ENCODE peak calls at places on chromosomes 5 and 9, in eight cellular contexts. One of them, this sample, is unnamed. For H3K27me3, the result is how much of the 10 kb centered on the place peaks cover.

GRCh38 chr5:179128041-179128365 is 67.8 kb downstream of the ZNF354C start:
- DNase-seq in heart left ventricle: no peak
- DNase-seq in right lobe of liver: no peak
- DNase-seq in transverse colon: no peak
- DNase-seq in ovary: no peak
- DNase-seq in suprapubic skin: no peak
- DNase-seq in Peyer's patch: no peak
- DNase-seq in uterus: no peak
- DNase-seq in this sample: no peak

GRCh38 chr5:1731091-1731639 is 68.5 kb downstream of the MRPL36 start:
- DNase-seq in suprapubic skin: peak
- DNase-seq in ovary: no peak
- DNase-seq in transverse colon: no peak
- DNase-seq in uterus: no peak
- DNase-seq in Peyer's patch: no peak
- DNase-seq in heart left ventricle: peak
- DNase-seq in right lobe of liver: no peak
- DNase-seq in this sample: no peak

GRCh38 chr5:150627731-150628545 is 12.5 kb upstream of the SYNPO start:
- DNase-seq in heart left ventricle: peak
- DNase-seq in suprapubic skin: no peak
- DNase-seq in right lobe of liver: no peak
- DNase-seq in Peyer's patch: no peak
- DNase-seq in ovary: no peak
- DNase-seq in uterus: no peak
- DNase-seq in transverse colon: no peak
- DNase-seq in this sample: no peak

GRCh38 chr9:137878146-137878941 is 762 bp downstream of the CACNA1B start:
- DNase-seq in transverse colon: no peak
- DNase-seq in heart left ventricle: no peak
- DNase-seq in ovary: no peak
- DNase-seq in right lobe of liver: no peak
- DNase-seq in Peyer's patch: no peak
- DNase-seq in uterus: no peak
- DNase-seq in suprapubic skin: no peak
- DNase-seq in this sample: no peak

GRCh38 chr9:38689678-38690077 is 30.3 kb downstream of the FAM240B start:
- DNase-seq in right lobe of liver: no peak
- DNase-seq in transverse colon: no peak
- DNase-seq in Peyer's patch: no peak
- DNase-seq in uterus: peak
- DNase-seq in ovary: peak
- DNase-seq in suprapubic skin: no peak
- DNase-seq in heart left ventricle: no peak
- DNase-seq in this sample: no peak

GRCh38 chr9:85040806-85041575 is 371.5 kb downstream of the NTRK2 start:
- DNase-seq in transverse colon: no peak
- DNase-seq in Peyer's patch: no peak
- DNase-seq in heart left ventricle: no peak
- DNase-seq in uterus: no peak
- DNase-seq in ovary: no peak
- DNase-seq in right lobe of liver: no peak
- DNase-seq in suprapubic skin: no peak
- DNase-seq in this sample: no peak

GRCh38 chr5:150295741-150296486 is 6.3 kb upstream of the CAMK2A start:
- DNase-seq in ovary: no peak
- DNase-seq in heart left ventricle: no peak
- DNase-seq in Peyer's patch: no peak
- DNase-seq in uterus: no peak
- DNase-seq in transverse colon: no peak
- DNase-seq in suprapubic skin: no peak
- DNase-seq in right lobe of liver: no peak
- DNase-seq in this sample: no peak

GRCh38 chr5:100855295-100855694 is 47.8 kb downstream of the ST8SIA4 start:
- DNase-seq in transverse colon: no peak
- DNase-seq in ovary: no peak
- DNase-seq in heart left ventricle: no peak
- DNase-seq in right lobe of liver: no peak
- DNase-seq in Peyer's patch: no peak
- DNase-seq in suprapubic skin: no peak
- DNase-seq in uterus: no peak
- DNase-seq in this sample: no peak

GRCh38 chr9:37037137-37037743 is 3.2 kb upstream of the PAX5 start:
- DNase-seq in right lobe of liver: no peak
- DNase-seq in suprapubic skin: no peak
- DNase-seq in heart left ventricle: no peak
- DNase-seq in Peyer's patch: peak
- DNase-seq in uterus: no peak
- DNase-seq in transverse colon: no peak
- DNase-seq in ovary: no peak
- DNase-seq in this sample: no peak

GRCh38 chr5:164600166-164600715 is 1094.8 kb downstream of the MAT2B start:
- DNase-seq in suprapubic skin: no peak
- DNase-seq in Peyer's patch: no peak
- DNase-seq in ovary: no peak
- DNase-seq in right lobe of liver: no peak
- DNase-seq in transverse colon: no peak
- DNase-seq in heart left ventricle: no peak
- DNase-seq in uterus: no peak
- DNase-seq in this sample: no peak

GRCh38 chr5:125041798-125042197 is 295.4 kb upstream of the ZNF608 start:
- DNase-seq in uterus: no peak
- DNase-seq in suprapubic skin: no peak
- DNase-seq in heart left ventricle: no peak
- DNase-seq in right lobe of liver: no peak
- DNase-seq in Peyer's patch: no peak
- DNase-seq in ovary: no peak
- DNase-seq in transverse colon: no peak
- DNase-seq in this sample: no peak

GRCh38 chr9:106921341-106921899 is 58.5 kb downstream of the ZNF462 start:
- DNase-seq in transverse colon: peak
- DNase-seq in ovary: peak
- DNase-seq in right lobe of liver: no peak
- DNase-seq in suprapubic skin: no peak
- DNase-seq in uterus: peak
- DNase-seq in Peyer's patch: no peak
- DNase-seq in heart left ventricle: peak
- DNase-seq in this sample: no peak

GRCh38 chr5:57711471-57711870 is 228.9 kb upstream of the ACTBL2 start:
- DNase-seq in uterus: no peak
- DNase-seq in heart left ventricle: no peak
- DNase-seq in right lobe of liver: no peak
- DNase-seq in Peyer's patch: no peak
- DNase-seq in suprapubic skin: no peak
- DNase-seq in ovary: no peak
- DNase-seq in transverse colon: no peak
- DNase-seq in this sample: no peak

GRCh38 chr5:177440211-177440989 is 6.2 kb upstream of the PRR7 start:
- DNase-seq in suprapubic skin: no peak
- DNase-seq in uterus: no peak
- DNase-seq in right lobe of liver: no peak
- DNase-seq in transverse colon: no peak
- DNase-seq in heart left ventricle: no peak
- DNase-seq in Peyer's patch: no peak
- DNase-seq in ovary: no peak
- DNase-seq in this sample: no peak

GRCh38 chr5:173890195-173890951 is 2.2 kb downstream of the CPEB4 start:
- DNase-seq in ovary: peak
- DNase-seq in uterus: peak
- DNase-seq in suprapubic skin: no peak
- DNase-seq in Peyer's patch: no peak
- DNase-seq in transverse colon: no peak
- DNase-seq in heart left ventricle: peak
- DNase-seq in right lobe of liver: peak
- DNase-seq in this sample: no peak

GRCh38 chr5:72410896-72411295 is 90.7 kb downstream of the PTCD2 start:
- DNase-seq in transverse colon: no peak
- DNase-seq in suprapubic skin: no peak
- DNase-seq in heart left ventricle: no peak
- DNase-seq in ovary: no peak
- DNase-seq in uterus: no peak
- DNase-seq in Peyer's patch: no peak
- DNase-seq in right lobe of liver: no peak
- DNase-seq in this sample: no peak

GRCh38 chr5:72407541-72407940 is 87.4 kb downstream of the PTCD2 start:
- DNase-seq in suprapubic skin: no peak
- DNase-seq in ovary: no peak
- DNase-seq in uterus: no peak
- DNase-seq in transverse colon: no peak
- DNase-seq in Peyer's patch: no peak
- DNase-seq in right lobe of liver: no peak
- DNase-seq in heart left ventricle: no peak
- DNase-seq in this sample: no peak

GRCh38 chr5:72408602-72409001 is 88.4 kb downstream of the PTCD2 start:
- DNase-seq in right lobe of liver: no peak
- DNase-seq in suprapubic skin: no peak
- DNase-seq in ovary: no peak
- DNase-seq in heart left ventricle: no peak
- DNase-seq in transverse colon: no peak
- DNase-seq in Peyer's patch: no peak
- DNase-seq in uterus: peak
- DNase-seq in this sample: no peak

GRCh38 chr5:72408127-72408526 is 88.0 kb downstream of the PTCD2 start:
- DNase-seq in Peyer's patch: no peak
- DNase-seq in ovary: no peak
- DNase-seq in transverse colon: no peak
- DNase-seq in suprapubic skin: no peak
- DNase-seq in heart left ventricle: no peak
- DNase-seq in uterus: no peak
- DNase-seq in right lobe of liver: no peak
- DNase-seq in this sample: no peak

DNA sequence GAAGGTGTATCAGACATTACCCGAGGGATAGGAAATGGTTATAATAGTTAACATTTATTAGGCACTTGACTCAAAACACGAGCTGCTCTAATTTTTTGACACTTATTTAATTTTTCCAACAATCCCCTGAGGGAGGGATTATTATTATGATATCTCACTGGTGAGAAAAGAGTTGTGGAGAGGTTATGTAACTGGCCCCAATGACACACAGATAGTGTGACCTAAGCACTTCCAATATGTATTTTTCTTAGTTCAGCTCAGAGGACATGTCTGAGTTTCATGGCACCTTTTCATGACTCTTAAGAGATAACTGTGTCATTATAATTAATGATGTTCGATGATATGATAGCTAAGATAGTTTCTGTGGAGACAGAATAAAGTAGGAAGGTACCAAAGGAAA is 86.9 kb downstream of the PTCD2 start:
- DNase-seq in transverse colon: no peak
- DNase-seq in right lobe of liver: no peak
- DNase-seq in heart left ventricle: no peak
- DNase-seq in ovary: no peak
- DNase-seq in uterus: no peak
- DNase-seq in suprapubic skin: no peak
- DNase-seq in Peyer's patch: no peak
- DNase-seq in this sample: no peak
- H3K27me3 ChIP-seq in transverse colon: under half
- H3K27me3 ChIP-seq in right lobe of liver: under half
- H3K27me3 ChIP-seq in heart left ventricle: under half
- H3K27me3 ChIP-seq in ovary: under half
- H3K27me3 ChIP-seq in uterus: under half
- H3K27me3 ChIP-seq in suprapubic skin: under half
- H3K27me3 ChIP-seq in Peyer's patch: under half
- H3K27me3 ChIP-seq in this sample: under half

GRCh38 chr5:108747111-108748009 is at the start of gene FER:
- DNase-seq in heart left ventricle: no peak
- DNase-seq in uterus: peak
- DNase-seq in ovary: peak
- DNase-seq in right lobe of liver: no peak
- DNase-seq in suprapubic skin: no peak
- DNase-seq in transverse colon: no peak
- DNase-seq in Peyer's patch: no peak
- DNase-seq in this sample: no peak
- TF ChIP-seq POLR2A in heart left ventricle: peak
- TF ChIP-seq POLR2A in uterus: no peak
- TF ChIP-seq POLR2A in ovary: no peak
- TF ChIP-seq POLR2A in right lobe of liver: peak
- TF ChIP-seq POLR2A in suprapubic skin: no peak
- TF ChIP-seq POLR2A in transverse colon: no peak
- TF ChIP-seq POLR2A in Peyer's patch: no peak
- TF ChIP-seq POLR2A in this sample: no peak

DNA sequence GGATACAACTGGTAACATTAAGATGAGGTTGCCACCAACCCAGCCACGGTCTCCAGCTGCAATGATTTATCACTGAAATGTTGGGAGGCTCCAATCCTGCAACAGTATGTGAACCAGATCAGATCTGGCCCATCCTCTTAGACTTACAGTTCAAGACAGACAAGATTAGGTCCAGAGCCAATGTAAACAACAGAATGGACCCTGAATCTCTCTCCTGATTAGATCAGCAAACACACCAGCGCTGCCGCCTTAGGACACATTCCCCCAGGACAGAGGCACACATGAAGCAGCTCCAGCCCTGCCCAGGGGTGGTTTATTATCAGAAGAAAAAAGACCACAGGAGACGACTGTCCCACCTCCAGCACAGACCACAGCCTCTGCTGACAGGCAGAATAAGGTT is 82.1 kb downstream of the SLIT3 start:
- DNase-seq in suprapubic skin: no peak
- DNase-seq in transverse colon: no peak
- DNase-seq in ovary: no peak
- DNase-seq in Peyer's patch: no peak
- DNase-seq in right lobe of liver: no peak
- DNase-seq in uterus: no peak
- DNase-seq in heart left ventricle: no peak
- DNase-seq in this sample: no peak
- H3K27me3 ChIP-seq in suprapubic skin: under half
- H3K27me3 ChIP-seq in transverse colon: under half
- H3K27me3 ChIP-seq in ovary: under half
- H3K27me3 ChIP-seq in Peyer's patch: under half
- H3K27me3 ChIP-seq in right lobe of liver: under half
- H3K27me3 ChIP-seq in uterus: under half
- H3K27me3 ChIP-seq in heart left ventricle: under half
- H3K27me3 ChIP-seq in this sample: under half

DNA sequence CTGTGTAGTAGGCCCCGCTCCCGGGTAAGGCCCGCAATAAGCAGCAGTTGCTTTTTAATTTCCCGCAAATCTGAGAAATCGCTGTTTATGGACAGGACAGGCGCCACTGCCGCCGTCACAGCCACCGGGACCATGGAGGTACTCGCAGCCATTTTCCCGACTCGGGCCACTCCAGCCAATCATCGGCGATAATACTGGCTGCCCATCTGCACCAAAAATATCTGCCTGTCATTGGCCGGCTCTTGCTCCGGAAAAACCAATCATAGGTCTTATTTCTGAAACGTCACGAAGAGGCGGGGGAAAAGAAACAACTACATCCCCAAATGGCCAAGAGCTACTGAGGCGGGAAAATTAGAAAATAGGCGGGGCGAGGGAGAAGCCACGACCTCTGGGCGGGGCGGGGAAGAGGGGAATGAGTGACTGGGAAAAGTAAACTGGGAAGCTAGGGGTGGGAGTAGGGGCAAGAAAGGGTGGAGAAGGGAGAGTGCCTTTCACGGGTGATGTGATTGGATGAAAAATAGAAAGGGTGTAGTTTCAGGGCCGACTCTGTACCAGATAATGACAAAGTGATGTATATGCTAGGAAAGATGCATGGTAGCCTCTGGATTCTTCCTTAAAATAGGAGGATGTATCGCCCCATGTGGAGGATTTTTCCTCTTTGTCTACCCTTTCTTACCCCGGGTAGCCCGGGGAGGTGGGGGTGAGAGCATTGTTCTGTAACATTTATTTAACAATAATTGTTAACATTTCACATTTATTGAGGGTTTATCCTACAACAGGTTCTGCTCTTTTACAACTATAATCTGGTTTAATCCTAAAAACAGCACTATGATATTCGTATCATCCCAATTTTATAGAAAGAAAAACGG is at the start of gene CDC23:
- DNase-seq in transverse colon: peak
- DNase-seq in uterus: peak
- DNase-seq in right lobe of liver: peak
- DNase-seq in Peyer's patch: peak
- DNase-seq in suprapubic skin: peak
- DNase-seq in heart left ventricle: peak
- DNase-seq in ovary: peak
- DNase-seq in this sample: peak
- TF ChIP-seq POLR2A in transverse colon: peak
- TF ChIP-seq POLR2A in uterus: peak
- TF ChIP-seq POLR2A in right lobe of liver: peak
- TF ChIP-seq POLR2A in Peyer's patch: no peak
- TF ChIP-seq POLR2A in suprapubic skin: no peak
- TF ChIP-seq POLR2A in heart left ventricle: peak
- TF ChIP-seq POLR2A in ovary: peak
- TF ChIP-seq POLR2A in this sample: peak